ENCODE peak calls at places on chromosomes 11 and 22, in seven cellular contexts. One of them, this sample, is unnamed.
A peak's percentile ranks its signal among the peaks of the same experiment; 100 is the strongest.

GRCh38 chr11:120432056-120433018 is 79.2 kb upstream of the GRIK4 start:
- DNase-seq in mesenchymal stem cell: peak; percentile 99
- DNase-seq in mesendoderm: peak; percentile 1
- DNase-seq in IMR-90: peak; percentile 100
- DNase-seq in trophoblast cell: peak; percentile 2
- DNase-seq in H9: no peak
- DNase-seq in H1: no peak
- DNase-seq in this sample: no peak

GRCh38 chr11:27118371-27118770 is 77.8 kb downstream of the BBOX1 start:
- DNase-seq in H9: no peak
- DNase-seq in mesendoderm: no peak
- DNase-seq in trophoblast cell: no peak
- DNase-seq in H1: no peak
- DNase-seq in IMR-90: peak; percentile 6
- DNase-seq in mesenchymal stem cell: no peak
- DNase-seq in this sample: no peak

GRCh38 chr11:86577663-86578636 is 94.5 kb downstream of the ME3 start:
- DNase-seq in H9: no peak
- DNase-seq in IMR-90: peak; percentile 91
- DNase-seq in mesenchymal stem cell: peak; percentile 67
- DNase-seq in mesendoderm: no peak
- DNase-seq in H1: no peak
- DNase-seq in trophoblast cell: no peak
- DNase-seq in this sample: no peak

GRCh38 chr11:2703487-2704141 is 3.8 kb upstream of the KCNQ1OT1 start:
- DNase-seq in trophoblast cell: no peak
- DNase-seq in mesenchymal stem cell: no peak
- DNase-seq in H1: no peak
- DNase-seq in H9: no peak
- DNase-seq in mesendoderm: peak; percentile 27
- DNase-seq in IMR-90: no peak
- DNase-seq in this sample: no peak

GRCh38 chr11:22634897-22635629 is 9.4 kb upstream of the FANCF start:
- DNase-seq in mesendoderm: peak; percentile 36
- DNase-seq in H1: no peak
- DNase-seq in mesenchymal stem cell: peak; percentile 50
- DNase-seq in trophoblast cell: no peak
- DNase-seq in H9: peak; percentile 72
- DNase-seq in IMR-90: peak; percentile 18
- DNase-seq in this sample: no peak

GRCh38 chr11:102608699-102609098 is 16.4 kb downstream of the MMP20 start:
- DNase-seq in trophoblast cell: no peak
- DNase-seq in mesendoderm: no peak
- DNase-seq in IMR-90: no peak
- DNase-seq in mesenchymal stem cell: no peak
- DNase-seq in H9: no peak
- DNase-seq in H1: no peak
- DNase-seq in this sample: no peak

GRCh38 chr11:9700105-9700801 is 36.4 kb downstream of the SWAP70 start:
- DNase-seq in mesenchymal stem cell: no peak
- DNase-seq in H9: no peak
- DNase-seq in mesendoderm: no peak
- DNase-seq in IMR-90: no peak
- DNase-seq in trophoblast cell: no peak
- DNase-seq in H1: no peak
- DNase-seq in this sample: no peak

GRCh38 chr22:30420401-30421178 is 5.0 kb upstream of the MTFP1 start:
- DNase-seq in mesenchymal stem cell: peak; percentile 70
- DNase-seq in IMR-90: peak; percentile 90
- DNase-seq in mesendoderm: no peak
- DNase-seq in trophoblast cell: no peak
- DNase-seq in H9: no peak
- DNase-seq in H1: no peak
- DNase-seq in this sample: no peak

GRCh38 chr11:80320765-80321164 is 879.9 kb upstream of the TENM4 start:
- DNase-seq in H1: no peak
- DNase-seq in trophoblast cell: no peak
- DNase-seq in IMR-90: no peak
- DNase-seq in mesenchymal stem cell: no peak
- DNase-seq in H9: peak; percentile 28
- DNase-seq in mesendoderm: peak; percentile 13
- DNase-seq in this sample: no peak

GRCh38 chr11:88059326-88059725 is 115.9 kb downstream of the RAB38 start:
- DNase-seq in H9: no peak
- DNase-seq in mesendoderm: no peak
- DNase-seq in mesenchymal stem cell: no peak
- DNase-seq in H1: no peak
- DNase-seq in IMR-90: no peak
- DNase-seq in trophoblast cell: no peak
- DNase-seq in this sample: no peak

GRCh38 chr22:35963237-35963810 is 65.3 kb downstream of the RBFOX2 start:
- DNase-seq in H9: no peak
- DNase-seq in mesenchymal stem cell: no peak
- DNase-seq in IMR-90: no peak
- DNase-seq in trophoblast cell: no peak
- DNase-seq in H1: no peak
- DNase-seq in mesendoderm: no peak
- DNase-seq in this sample: no peak

GRCh38 chr22:47401592-47401898 is 639.1 kb downstream of the TBC1D22A start:
- DNase-seq in H9: no peak
- DNase-seq in IMR-90: no peak
- DNase-seq in mesendoderm: no peak
- DNase-seq in trophoblast cell: no peak
- DNase-seq in H1: no peak
- DNase-seq in mesenchymal stem cell: no peak
- DNase-seq in this sample: no peak

GRCh38 chr11:66546368-66546965 is at the start of gene ACTN3:
- DNase-seq in IMR-90: no peak
- DNase-seq in mesendoderm: peak; percentile 57
- DNase-seq in trophoblast cell: peak; percentile 4
- DNase-seq in mesenchymal stem cell: no peak
- DNase-seq in H1: peak; percentile 84
- DNase-seq in H9: peak; percentile 88
- DNase-seq in this sample: peak; percentile 66

GRCh38 chr11:71498091-71498490 is 29.0 kb upstream of the KRTAP5-7 start:
- DNase-seq in mesendoderm: no peak
- DNase-seq in mesenchymal stem cell: no peak
- DNase-seq in H9: no peak
- DNase-seq in H1: peak; percentile 20
- DNase-seq in trophoblast cell: no peak
- DNase-seq in IMR-90: no peak
- DNase-seq in this sample: no peak

GRCh38 chr22:37850801-37851200 is 1.6 kb downstream of the EIF3L start:
- DNase-seq in H1: no peak
- DNase-seq in mesendoderm: no peak
- DNase-seq in trophoblast cell: peak; percentile 84
- DNase-seq in IMR-90: no peak
- DNase-seq in H9: no peak
- DNase-seq in mesenchymal stem cell: no peak
- DNase-seq in this sample: no peak

GRCh38 chr11:67497656-67498291 is 7.4 kb downstream of the PITPNM1 start:
- DNase-seq in H9: no peak
- DNase-seq in trophoblast cell: no peak
- DNase-seq in mesenchymal stem cell: no peak
- DNase-seq in IMR-90: no peak
- DNase-seq in H1: no peak
- DNase-seq in mesendoderm: no peak
- DNase-seq in this sample: no peak

GRCh38 chr22:48886604-48887393 is 940.9 kb downstream of the BRD1 start:
- DNase-seq in mesendoderm: no peak
- DNase-seq in H1: no peak
- DNase-seq in trophoblast cell: no peak
- DNase-seq in H9: peak; percentile 15
- DNase-seq in mesenchymal stem cell: no peak
- DNase-seq in IMR-90: no peak
- DNase-seq in this sample: no peak

DNA sequence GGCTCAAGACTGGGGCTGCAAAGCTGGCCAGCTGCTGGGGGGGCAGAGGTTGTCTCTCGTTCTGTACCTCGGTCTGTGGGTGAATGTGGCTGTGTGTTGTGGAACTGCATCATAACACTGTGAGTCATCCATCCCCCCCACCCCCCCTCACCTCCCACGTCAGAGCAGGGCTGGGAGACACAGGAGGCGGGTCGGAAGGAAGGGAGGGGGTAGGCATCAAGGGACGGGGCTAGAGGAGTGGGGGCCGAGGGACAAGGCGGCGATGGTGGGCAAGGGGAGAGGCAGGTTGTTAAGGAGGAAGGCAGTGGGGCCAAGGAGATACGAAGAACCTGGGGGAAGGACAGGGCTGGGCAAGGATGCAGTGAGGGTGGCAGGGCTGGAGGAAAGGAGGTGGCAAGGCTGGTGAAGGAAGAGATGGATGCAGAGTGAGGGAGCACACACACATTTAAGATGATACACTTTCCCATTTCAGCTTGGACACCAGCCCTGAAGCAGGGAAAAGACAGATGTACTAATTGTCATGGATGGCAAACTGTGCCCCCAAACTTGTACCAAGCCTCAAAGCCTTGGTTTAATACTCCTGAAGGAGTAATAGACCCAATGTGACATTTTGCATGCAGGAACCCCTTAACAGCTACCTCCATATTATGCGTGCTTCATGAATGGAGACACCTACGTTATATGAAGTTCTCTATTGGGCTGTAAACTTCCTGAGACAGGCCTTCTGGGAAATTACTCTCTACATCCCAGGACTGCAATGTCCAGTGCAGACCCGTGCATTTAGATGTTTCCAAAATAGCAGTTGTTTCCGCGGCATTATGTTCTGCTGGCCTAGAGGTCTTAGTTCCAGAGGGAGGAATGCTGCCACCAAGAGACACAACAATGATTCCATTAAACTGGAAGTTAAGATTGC is at the start of gene YPEL4:
- DNase-seq in H9: peak; percentile 83
- DNase-seq in mesendoderm: peak; percentile 88
- DNase-seq in trophoblast cell: peak; percentile 60
- DNase-seq in IMR-90: peak; percentile 83
- DNase-seq in mesenchymal stem cell: peak; percentile 84
- DNase-seq in H1: peak; percentile 60
- DNase-seq in this sample: no peak
- H3K27ac ChIP-seq in H9: no peak within 1 kb of the TSS
- H3K27ac ChIP-seq in mesendoderm: no peak within 1 kb of the TSS
- H3K27ac ChIP-seq in trophoblast cell: no peak within 1 kb of the TSS
- H3K27ac ChIP-seq in IMR-90: peak within 1 kb of the TSS; percentile 79
- H3K27ac ChIP-seq in mesenchymal stem cell: no peak within 1 kb of the TSS
- H3K27ac ChIP-seq in H1: no peak within 1 kb of the TSS
- H3K27ac ChIP-seq in this sample: peak within 1 kb of the TSS; percentile 86

GRCh38 chr11:58917159-58917765 is 22.0 kb upstream of the GLYATL1 start:
- DNase-seq in H1: no peak
- DNase-seq in mesenchymal stem cell: no peak
- DNase-seq in IMR-90: no peak
- DNase-seq in mesendoderm: no peak
- DNase-seq in trophoblast cell: no peak
- DNase-seq in H9: no peak
- DNase-seq in this sample: no peak
- H3K18ac ChIP-seq in H1: no peak overlapping the region
- H3K18ac ChIP-seq in mesenchymal stem cell: no peak overlapping the region
- H3K18ac ChIP-seq in IMR-90: no peak overlapping the region
- H3K18ac ChIP-seq in mesendoderm: no peak overlapping the region
- H3K18ac ChIP-seq in trophoblast cell: no peak overlapping the region
- H3K18ac ChIP-seq in H9: no peak overlapping the region
- H3K18ac ChIP-seq in this sample: no peak overlapping the region

DNA sequence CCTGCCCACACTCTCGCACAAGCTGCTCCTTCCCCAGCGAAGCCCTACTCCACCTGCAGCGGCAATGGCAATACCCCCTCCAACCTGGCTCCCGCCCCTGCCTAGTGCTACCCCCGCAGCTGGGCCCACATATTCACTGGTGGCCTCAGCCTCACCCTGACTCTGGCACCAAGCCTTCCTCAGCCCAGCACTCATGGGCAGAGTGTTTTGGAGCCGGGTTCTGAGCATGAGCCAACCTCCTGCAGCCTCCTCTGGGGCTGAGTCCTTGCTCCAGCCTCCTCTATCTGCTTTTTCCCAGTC is 47.6 kb downstream of the PDE2A start:
- DNase-seq in H9: no peak
- DNase-seq in trophoblast cell: no peak
- DNase-seq in IMR-90: no peak
- DNase-seq in mesendoderm: no peak
- DNase-seq in H1: no peak
- DNase-seq in mesenchymal stem cell: no peak
- DNase-seq in this sample: no peak
- H3K4me1 ChIP-seq in H9: no peaks in the 10 kb centered on the region
- H3K4me1 ChIP-seq in trophoblast cell: no peaks in the 10 kb centered on the region
- H3K4me1 ChIP-seq in IMR-90: peaks cover 7% of the 10 kb centered on the region
- H3K4me1 ChIP-seq in mesendoderm: no peaks in the 10 kb centered on the region
- H3K4me1 ChIP-seq in H1: peaks cover 2% of the 10 kb centered on the region
- H3K4me1 ChIP-seq in mesenchymal stem cell: peaks cover 3% of the 10 kb centered on the region
- H3K4me1 ChIP-seq in this sample: peaks cover 2% of the 10 kb centered on the region

GRCh38 chr11:123143476-123143875 is 51.6 kb downstream of the CLMP start:
- DNase-seq in mesenchymal stem cell: peak; percentile 28
- DNase-seq in H1: no peak
- DNase-seq in IMR-90: no peak
- DNase-seq in H9: no peak
- DNase-seq in mesendoderm: no peak
- DNase-seq in trophoblast cell: no peak
- DNase-seq in this sample: no peak

GRCh38 chr11:123135863-123136446 is 59.1 kb downstream of the CLMP start:
- DNase-seq in H9: no peak
- DNase-seq in mesendoderm: no peak
- DNase-seq in mesenchymal stem cell: no peak
- DNase-seq in H1: no peak
- DNase-seq in trophoblast cell: no peak
- DNase-seq in IMR-90: no peak
- DNase-seq in this sample: no peak

GRCh38 chr11:123139206-123139605 is 55.8 kb downstream of the CLMP start:
- DNase-seq in IMR-90: no peak
- DNase-seq in H9: no peak
- DNase-seq in mesenchymal stem cell: no peak
- DNase-seq in H1: no peak
- DNase-seq in trophoblast cell: no peak
- DNase-seq in mesendoderm: no peak
- DNase-seq in this sample: no peak

GRCh38 chr11:123132881-123133280 is 62.2 kb downstream of the CLMP start:
- DNase-seq in mesendoderm: no peak
- DNase-seq in mesenchymal stem cell: no peak
- DNase-seq in IMR-90: no peak
- DNase-seq in trophoblast cell: no peak
- DNase-seq in H9: no peak
- DNase-seq in H1: no peak
- DNase-seq in this sample: no peak

DNA sequence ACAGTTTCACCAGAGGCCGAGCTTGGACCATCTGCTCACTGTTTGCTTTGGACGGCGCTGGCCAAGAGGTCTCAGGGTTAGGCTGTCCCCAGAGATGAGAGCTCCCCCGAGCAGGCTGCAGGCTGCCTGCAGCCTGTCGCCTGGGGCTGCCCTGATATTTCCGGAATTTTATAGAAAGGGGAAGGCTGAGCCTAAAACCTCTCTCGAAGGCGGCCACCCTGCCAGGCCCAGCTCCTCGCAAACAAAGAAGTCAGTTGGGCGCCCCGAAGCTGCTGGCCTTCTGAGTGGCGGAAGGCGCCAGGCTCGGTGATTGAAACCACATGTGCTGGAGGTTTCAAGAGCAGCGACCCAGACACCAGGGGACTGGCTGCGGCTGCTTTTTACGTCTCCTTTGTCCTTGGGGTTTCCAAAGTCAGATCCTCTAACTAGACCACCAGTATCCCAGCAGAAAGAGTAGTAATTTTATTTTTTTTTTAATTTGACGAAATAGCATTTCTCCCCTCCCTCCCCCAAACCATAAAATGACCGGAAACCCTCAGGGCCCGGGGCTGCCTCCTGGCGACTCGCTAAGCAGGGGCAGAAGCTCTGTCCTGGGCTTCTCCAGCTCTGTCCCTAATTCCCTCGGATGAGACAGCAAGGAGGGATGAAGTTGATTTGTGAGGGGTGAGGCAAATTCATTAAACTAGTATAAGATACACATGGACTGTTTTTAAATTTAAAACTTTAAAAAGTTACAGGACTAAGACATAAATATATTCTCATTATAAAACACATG is 57.4 kb downstream of the CLMP start:
- DNase-seq in IMR-90: peak; percentile 75
- DNase-seq in H9: peak; percentile 80
- DNase-seq in mesendoderm: peak; percentile 91
- DNase-seq in mesenchymal stem cell: peak; percentile 86
- DNase-seq in H1: peak; percentile 71
- DNase-seq in trophoblast cell: no peak
- DNase-seq in this sample: peak; percentile 20
- H3K27ac ChIP-seq in IMR-90: peak overlapping the region; percentile 95
- H3K27ac ChIP-seq in H9: no peak overlapping the region
- H3K27ac ChIP-seq in mesendoderm: peak overlapping the region; percentile 47
- H3K27ac ChIP-seq in mesenchymal stem cell: peak overlapping the region; percentile 49
- H3K27ac ChIP-seq in H1: peak overlapping the region; percentile 20
- H3K27ac ChIP-seq in trophoblast cell: peak overlapping the region; percentile 81
- H3K27ac ChIP-seq in this sample: no peak overlapping the region